ENCODE peak calls at places on chromosomes 2 and 18, in four cellular contexts. One of them, this sample, is unnamed.

GRCh38 chr18:21184396-21184996 is 57.5 kb upstream of the GREB1L start:
- DNase-seq in thoracic aorta: no peak
- DNase-seq in endothelial cell of umbilical vein: no peak
- DNase-seq in ovary: no peak
- DNase-seq in this sample: no peak

GRCh38 chr18:57353137-57353939 is 981 bp downstream of the ST8SIA3 start:
- DNase-seq in thoracic aorta: no peak
- DNase-seq in endothelial cell of umbilical vein: no peak
- DNase-seq in ovary: no peak
- DNase-seq in this sample: peak; percentile 18

GRCh38 chr2:12416600-12416999 is 300.1 kb upstream of the TRIB2 start:
- DNase-seq in thoracic aorta: no peak
- DNase-seq in endothelial cell of umbilical vein: peak; percentile 57
- DNase-seq in ovary: peak; percentile 69
- DNase-seq in this sample: peak; percentile 62

GRCh38 chr2:217746741-217747287 is 256.0 kb downstream of the TNS1 start:
- DNase-seq in thoracic aorta: no peak
- DNase-seq in endothelial cell of umbilical vein: peak; percentile 31
- DNase-seq in ovary: no peak
- DNase-seq in this sample: no peak

GRCh38 chr2:95273911-95274290 is 348 bp upstream of the PROM2 start:
- DNase-seq in thoracic aorta: no peak
- DNase-seq in endothelial cell of umbilical vein: no peak
- DNase-seq in ovary: no peak
- DNase-seq in this sample: no peak

GRCh38 chr2:26185304-26185928 is 12.5 kb downstream of the GAREM2 start:
- DNase-seq in thoracic aorta: no peak
- DNase-seq in endothelial cell of umbilical vein: peak; percentile 21
- DNase-seq in ovary: no peak
- DNase-seq in this sample: no peak

GRCh38 chr2:161362568-161363166 is 53.4 kb upstream of the TBR1 start:
- DNase-seq in thoracic aorta: no peak
- DNase-seq in endothelial cell of umbilical vein: no peak
- DNase-seq in ovary: no peak
- DNase-seq in this sample: no peak

GRCh38 chr2:156087875-156088274 is 244.6 kb downstream of the NR4A2 start:
- DNase-seq in thoracic aorta: no peak
- DNase-seq in endothelial cell of umbilical vein: no peak
- DNase-seq in ovary: no peak
- DNase-seq in this sample: no peak

GRCh38 chr2:68344031-68344430 is 21.1 kb upstream of the PLEK start:
- DNase-seq in thoracic aorta: no peak
- DNase-seq in endothelial cell of umbilical vein: no peak
- DNase-seq in ovary: no peak
- DNase-seq in this sample: no peak

GRCh38 chr2:102099536-102100293 is 42.8 kb upstream of the IL1R1 start:
- DNase-seq in thoracic aorta: no peak
- DNase-seq in endothelial cell of umbilical vein: no peak
- DNase-seq in ovary: peak; percentile 43
- DNase-seq in this sample: peak; percentile 44

GRCh38 chr2:149701241-149701640 is 113.7 kb upstream of the MMADHC start:
- DNase-seq in thoracic aorta: no peak
- DNase-seq in endothelial cell of umbilical vein: no peak
- DNase-seq in ovary: no peak
- DNase-seq in this sample: no peak

GRCh38 chr2:172372436-172372835 is 55.0 kb upstream of the ITGA6 start:
- DNase-seq in thoracic aorta: no peak
- DNase-seq in endothelial cell of umbilical vein: no peak
- DNase-seq in ovary: no peak
- DNase-seq in this sample: no peak

GRCh38 chr2:182636694-182637093 is 79.4 kb upstream of the DNAJC10 start:
- DNase-seq in thoracic aorta: no peak
- DNase-seq in endothelial cell of umbilical vein: no peak
- DNase-seq in ovary: no peak
- DNase-seq in this sample: no peak

GRCh38 chr2:85281553-85281952 is 46.2 kb downstream of the TGOLN2 start:
- DNase-seq in thoracic aorta: no peak
- DNase-seq in endothelial cell of umbilical vein: no peak
- DNase-seq in ovary: no peak
- DNase-seq in this sample: no peak

GRCh38 chr2:207895236-207895860 is 125.6 kb upstream of the FZD5 start:
- DNase-seq in thoracic aorta: no peak
- DNase-seq in endothelial cell of umbilical vein: peak; percentile 8
- DNase-seq in ovary: no peak
- DNase-seq in this sample: no peak

GRCh38 chr18:52844323-52844722 is 504.3 kb downstream of the DCC start:
- DNase-seq in thoracic aorta: no peak
- DNase-seq in endothelial cell of umbilical vein: no peak
- DNase-seq in ovary: no peak
- DNase-seq in this sample: no peak

GRCh38 chr2:182915369-182916326 is 49.2 kb upstream of the FRZB start:
- DNase-seq in thoracic aorta: no peak
- DNase-seq in endothelial cell of umbilical vein: no peak
- DNase-seq in ovary: no peak
- DNase-seq in this sample: no peak

GRCh38 chr2:26337298-26337697 is 8.6 kb upstream of the SELENOI start:
- DNase-seq in thoracic aorta: no peak
- DNase-seq in endothelial cell of umbilical vein: no peak
- DNase-seq in ovary: no peak
- DNase-seq in this sample: no peak

GRCh38 chr2:232549655-232550350 is 554 bp downstream of the TIGD1 start:
- DNase-seq in thoracic aorta: no peak
- DNase-seq in endothelial cell of umbilical vein: no peak
- DNase-seq in ovary: no peak
- DNase-seq in this sample: no peak

GRCh38 chr2:67662222-67662621 is 265.1 kb downstream of the ETAA1 start:
- DNase-seq in thoracic aorta: no peak
- DNase-seq in endothelial cell of umbilical vein: no peak
- DNase-seq in ovary: no peak
- DNase-seq in this sample: no peak

GRCh38 chr2:195559431-195559914 is 97.6 kb upstream of the SLC39A10 start:
- DNase-seq in thoracic aorta: no peak
- DNase-seq in endothelial cell of umbilical vein: no peak
- DNase-seq in ovary: no peak
- DNase-seq in this sample: no peak

GRCh38 chr18:70523035-70523797 is 234.4 kb downstream of the SOCS6 start:
- DNase-seq in thoracic aorta: no peak
- DNase-seq in endothelial cell of umbilical vein: no peak
- DNase-seq in ovary: no peak
- DNase-seq in this sample: no peak

GRCh38 chr18:47809420-47809819 is 121.0 kb downstream of the SMAD2 start:
- DNase-seq in thoracic aorta: no peak
- DNase-seq in endothelial cell of umbilical vein: no peak
- DNase-seq in ovary: no peak
- DNase-seq in this sample: no peak

GRCh38 chr2:203585541-203585940 is 50.4 kb upstream of the RAPH1 start:
- DNase-seq in thoracic aorta: no peak
- DNase-seq in endothelial cell of umbilical vein: no peak
- DNase-seq in ovary: no peak
- DNase-seq in this sample: no peak

GRCh38 chr2:206415618-206416243 is 27.6 kb upstream of the ADAM23 start:
- DNase-seq in thoracic aorta: no peak
- DNase-seq in endothelial cell of umbilical vein: no peak
- DNase-seq in ovary: no peak
- DNase-seq in this sample: no peak

GRCh38 chr2:102436284-102436683 is 13.3 kb downstream of the IL18RAP start:
- DNase-seq in thoracic aorta: no peak
- DNase-seq in endothelial cell of umbilical vein: peak; percentile 79
- DNase-seq in ovary: no peak
- DNase-seq in this sample: no peak

GRCh38 chr2:173355866-173356508 is 1.3 kb downstream of the CDCA7 start:
- DNase-seq in thoracic aorta: no peak
- DNase-seq in endothelial cell of umbilical vein: peak; percentile 36
- DNase-seq in ovary: no peak
- DNase-seq in this sample: no peak

GRCh38 chr2:128505150-128505490 is 186.5 kb upstream of the HS6ST1 start:
- DNase-seq in thoracic aorta: no peak
- DNase-seq in endothelial cell of umbilical vein: no peak
- DNase-seq in ovary: no peak
- DNase-seq in this sample: no peak

GRCh38 chr18:37336568-37337285 is 228.9 kb downstream of the CELF4 start:
- DNase-seq in thoracic aorta: no peak
- DNase-seq in endothelial cell of umbilical vein: no peak
- DNase-seq in ovary: no peak
- DNase-seq in this sample: no peak

GRCh38 chr18:59516356-59517155 is 157.5 kb upstream of the LMAN1 start:
- DNase-seq in thoracic aorta: no peak
- DNase-seq in endothelial cell of umbilical vein: peak; percentile 91
- DNase-seq in ovary: peak; percentile 76
- DNase-seq in this sample: peak; percentile 39

GRCh38 chr2:208466133-208466919 is 59.7 kb downstream of the PTH2R start:
- DNase-seq in thoracic aorta: no peak
- DNase-seq in endothelial cell of umbilical vein: peak; percentile 3
- DNase-seq in ovary: no peak
- DNase-seq in this sample: peak; percentile 28

GRCh38 chr2:214557884-214558283 is 147.0 kb downstream of the VWC2L start:
- DNase-seq in thoracic aorta: no peak
- DNase-seq in endothelial cell of umbilical vein: no peak
- DNase-seq in ovary: no peak
- DNase-seq in this sample: no peak

GRCh38 chr18:77069482-77069881 is 63.1 kb downstream of the MBP start:
- DNase-seq in thoracic aorta: no peak
- DNase-seq in endothelial cell of umbilical vein: no peak
- DNase-seq in ovary: no peak
- DNase-seq in this sample: no peak

GRCh38 chr18:77069931-77070330 is 62.7 kb downstream of the MBP start:
- DNase-seq in thoracic aorta: no peak
- DNase-seq in endothelial cell of umbilical vein: no peak
- DNase-seq in ovary: no peak
- DNase-seq in this sample: no peak

GRCh38 chr18:77067315-77068061 is 65.1 kb downstream of the MBP start:
- DNase-seq in thoracic aorta: peak; percentile 62
- DNase-seq in endothelial cell of umbilical vein: peak; percentile 86
- DNase-seq in ovary: peak; percentile 66
- DNase-seq in this sample: no peak

GRCh38 chr18:77068890-77069312 is 63.7 kb downstream of the MBP start:
- DNase-seq in thoracic aorta: no peak
- DNase-seq in endothelial cell of umbilical vein: no peak
- DNase-seq in ovary: no peak
- DNase-seq in this sample: no peak

DNA sequence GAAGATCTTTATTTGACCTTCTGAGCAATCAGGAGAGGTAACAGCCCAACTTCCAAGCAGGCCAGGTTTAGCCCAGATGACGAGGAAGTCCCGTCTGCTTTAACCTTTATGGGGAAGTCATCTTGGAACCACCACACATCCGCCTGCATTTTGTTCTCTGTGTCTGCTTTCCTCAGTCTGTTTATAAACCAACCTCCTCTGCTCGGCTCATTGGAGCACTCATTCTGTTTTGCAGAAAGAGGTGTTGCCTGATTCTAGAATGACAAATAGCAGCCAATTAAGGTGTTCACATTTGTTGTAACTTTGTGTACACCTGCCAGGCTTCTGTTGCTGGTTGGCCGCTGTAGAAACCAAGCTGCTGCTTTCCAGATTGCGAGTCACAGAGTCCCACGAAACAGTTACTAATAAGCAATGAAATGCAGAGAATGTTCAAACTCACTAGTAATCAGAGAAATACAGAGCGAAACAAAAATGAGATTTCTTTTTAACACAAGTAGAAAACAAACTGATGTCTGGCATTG is 64.2 kb downstream of the MBP start:
- DNase-seq in thoracic aorta: no peak
- DNase-seq in endothelial cell of umbilical vein: no peak
- DNase-seq in ovary: no peak
- DNase-seq in this sample: peak; percentile 48
- H3K4me1 ChIP-seq in thoracic aorta: peaks cover 40% of the 10 kb centered on the region
- H3K4me1 ChIP-seq in endothelial cell of umbilical vein: peaks cover 68% of the 10 kb centered on the region
- H3K4me1 ChIP-seq in ovary: peaks cover 17% of the 10 kb centered on the region
- H3K4me1 ChIP-seq in this sample: peaks cover 23% of the 10 kb centered on the region

GRCh38 chr18:32289480-32290075 is 99.7 kb downstream of the MEP1B start:
- DNase-seq in thoracic aorta: no peak
- DNase-seq in endothelial cell of umbilical vein: peak; percentile 77
- DNase-seq in ovary: no peak
- DNase-seq in this sample: peak; percentile 62

GRCh38 chr18:32287873-32288272 is 98.0 kb downstream of the MEP1B start:
- DNase-seq in thoracic aorta: no peak
- DNase-seq in endothelial cell of umbilical vein: no peak
- DNase-seq in ovary: no peak
- DNase-seq in this sample: no peak

GRCh38 chr18:32284284-32284683 is 94.4 kb downstream of the MEP1B start:
- DNase-seq in thoracic aorta: no peak
- DNase-seq in endothelial cell of umbilical vein: no peak
- DNase-seq in ovary: no peak
- DNase-seq in this sample: no peak

GRCh38 chr18:32286749-32287148 is 96.9 kb downstream of the MEP1B start:
- DNase-seq in thoracic aorta: no peak
- DNase-seq in endothelial cell of umbilical vein: no peak
- DNase-seq in ovary: no peak
- DNase-seq in this sample: no peak

DNA sequence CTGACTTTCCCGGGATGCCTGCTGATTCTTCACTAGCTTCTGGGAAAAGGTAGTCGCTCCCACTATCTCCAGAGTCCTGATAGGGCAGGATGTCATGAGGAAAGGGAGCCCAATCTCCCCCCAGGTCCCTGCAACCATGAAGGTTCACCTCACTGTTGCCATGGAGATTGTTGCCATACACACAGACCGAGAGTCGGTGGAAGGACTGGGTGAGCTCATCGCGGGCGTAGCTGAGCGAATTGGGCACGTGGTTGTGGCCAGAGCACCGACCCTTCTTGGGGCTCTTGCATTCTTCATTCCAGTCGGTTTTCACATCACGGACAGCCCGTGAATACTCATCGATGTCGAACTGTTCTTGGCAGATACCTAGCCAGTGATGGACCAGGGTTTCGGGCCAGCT is 97.4 kb downstream of the MEP1B start:
- DNase-seq in thoracic aorta: peak; percentile 47
- DNase-seq in endothelial cell of umbilical vein: no peak
- DNase-seq in ovary: no peak
- DNase-seq in this sample: no peak
- TF ChIP-seq CTCF in thoracic aorta: no peak
- TF ChIP-seq CTCF in endothelial cell of umbilical vein: no peak
- TF ChIP-seq CTCF in ovary: no peak
- TF ChIP-seq CTCF in this sample: no peak

GRCh38 chr2:241612156-241613017 is 24.6 kb downstream of the THAP4 start:
- DNase-seq in thoracic aorta: no peak
- DNase-seq in endothelial cell of umbilical vein: no peak
- DNase-seq in ovary: no peak
- DNase-seq in this sample: no peak
- H3K4me1 ChIP-seq in thoracic aorta: no peaks in the 10 kb centered on the region
- H3K4me1 ChIP-seq in endothelial cell of umbilical vein: peaks cover 8% of the 10 kb centered on the region
- H3K4me1 ChIP-seq in ovary: peaks cover 15% of the 10 kb centered on the region
- H3K4me1 ChIP-seq in this sample: peaks cover 17% of the 10 kb centered on the region

DNA sequence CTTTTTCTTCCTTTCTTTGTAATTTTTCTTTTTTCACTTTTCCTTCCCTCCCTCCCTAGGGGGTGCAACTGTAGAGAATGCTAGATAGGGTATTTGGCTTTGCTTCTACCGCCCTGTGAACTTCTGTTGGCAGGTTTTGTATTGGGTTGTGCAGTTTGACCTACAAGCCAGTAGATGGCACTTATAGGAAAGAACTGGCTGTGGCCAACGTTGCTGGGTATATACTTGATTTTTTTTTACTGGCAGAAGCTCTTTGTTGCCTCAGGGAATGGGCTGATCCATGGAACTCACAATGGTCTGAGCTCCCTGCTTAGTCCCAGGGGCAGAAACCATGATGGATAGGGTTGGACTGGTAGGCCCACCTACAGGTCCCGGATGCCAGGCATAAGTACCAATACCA is 1019.5 kb upstream of the LRRTM1 start:
- DNase-seq in thoracic aorta: no peak
- DNase-seq in endothelial cell of umbilical vein: no peak
- DNase-seq in ovary: no peak
- DNase-seq in this sample: no peak
- TF ChIP-seq CTCF in thoracic aorta: no peak
- TF ChIP-seq CTCF in endothelial cell of umbilical vein: no peak
- TF ChIP-seq CTCF in ovary: no peak
- TF ChIP-seq CTCF in this sample: peak; percentile 5